ENCODE peak calls at places on chromosomes 6 and 20, in eight cellular contexts. F, Z, C, L, D, E, V and N are unnamed samples.
A peak's percentile ranks its signal among the peaks of the same experiment; 100 is the strongest.

GRCh38 chr6:119581220-119581619 is 231.7 kb upstream of the MAN1A1 start:
- DNase-seq in E (no peak), C (no peak), L (no peak), Z (no peak), D (no peak), F (no peak), V (no peak), N (no peak)

GRCh38 chr6:11067348-11067747 is 23.2 kb upstream of the ELOVL2 start:
- DNase-seq in L (no peak), F (no peak), Z (no peak), C (no peak), V (peak; percentile 53), E (no peak), D (no peak), N (no peak)

GRCh38 chr20:43525016-43525415 is 17.5 kb downstream of the L3MBTL1 start:
- DNase-seq in L (no peak), V (peak; percentile 29), Z (no peak), C (no peak), D (no peak), E (no peak), F (no peak), N (no peak)

GRCh38 chr6:130503146-130503545 is 137.3 kb downstream of the TMEM200A start:
- DNase-seq in Z (no peak), F (peak; percentile 52), V (no peak), L (no peak), E (no peak), C (no peak), D (no peak), N (no peak)

GRCh38 chr20:44017905-44018683 is 103.4 kb downstream of the TOX2 start:
- DNase-seq in L (no peak), V (peak; percentile 37), Z (peak; percentile 86), E (peak; percentile 80), F (peak; percentile 75), D (no peak), C (peak; percentile 92), N (no peak)

GRCh38 chr6:106103728-106104109 is 17.6 kb downstream of the PRDM1 start:
- DNase-seq in E (no peak), V (no peak), C (no peak), Z (no peak), L (no peak), D (no peak), F (no peak), N (no peak)

GRCh38 chr6:28923318-28924102 is at the start of gene TRIM27:
- DNase-seq in Z (peak; percentile 96), E (peak; percentile 95), F (peak; percentile 87), V (peak; percentile 89), L (peak; percentile 94), C (peak; percentile 77), D (peak; percentile 91), N (peak; percentile 90)

GRCh38 chr6:56009620-56010019 is 134.2 kb upstream of the BMP5 start:
- DNase-seq in F (no peak), V (no peak), C (no peak), E (no peak), L (no peak), D (no peak), Z (no peak), N (no peak)

GRCh38 chr6:21137708-21138358 is 455.7 kb upstream of the SOX4 start:
- DNase-seq in E (no peak), L (no peak), F (peak; percentile 37), V (no peak), C (no peak), Z (no peak), D (no peak), N (no peak)

GRCh38 chr20:17609978-17610377 is 40.1 kb downstream of the DSTN start:
- DNase-seq in E (no peak), V (no peak), D (no peak), C (no peak), Z (no peak), F (no peak), L (no peak), N (no peak)

GRCh38 chr6:27517928-27518787 is 45.3 kb upstream of the ZNF184 start:
- DNase-seq in C (no peak), L (no peak), E (no peak), V (no peak), Z (peak; percentile 33), D (no peak), F (no peak), N (no peak)

GRCh38 chr20:6959900-6960312 is 192.4 kb downstream of the BMP2 start:
- DNase-seq in D (no peak), E (no peak), C (no peak), L (no peak), F (no peak), Z (no peak), V (no peak), N (no peak)

GRCh38 chr6:27810768-27811298 is 101.4 kb downstream of the OR2B2 start:
- DNase-seq in E (no peak), V (no peak), D (no peak), F (no peak), C (no peak), Z (no peak), L (no peak), N (no peak)

GRCh38 chr6:133590814-133591213 is 298.1 kb upstream of the TCF21 start:
- DNase-seq in D (no peak), F (no peak), V (no peak), C (peak; percentile 64), Z (no peak), E (no peak), L (no peak), N (no peak)

GRCh38 chr6:144897441-144897921 is 612.3 kb downstream of the UTRN start:
- DNase-seq in E (no peak), F (peak; percentile 43), V (no peak), D (no peak), L (no peak), Z (no peak), C (peak; percentile 62), N (no peak)

GRCh38 chr6:53287336-53288225 is 61.2 kb downstream of the ELOVL5 start:
- DNase-seq in L (peak; percentile 22), V (no peak), D (no peak), F (peak; percentile 62), Z (no peak), C (no peak), E (no peak), N (no peak)

GRCh38 chr6:106417572-106418147 is 57.1 kb downstream of the CRYBG1 start:
- DNase-seq in Z (no peak), L (no peak), V (no peak), F (no peak), D (no peak), C (no peak), E (no peak), N (peak; percentile 8)

GRCh38 chr6:170152111-170152926 is 138.6 kb downstream of the DLL1 start:
- DNase-seq in Z (peak; percentile 41), D (no peak), V (no peak), L (peak; percentile 54), E (peak; percentile 63), C (no peak), F (no peak), N (peak; percentile 30)

GRCh38 chr6:12363651-12364381 is 73.7 kb downstream of the EDN1 start:
- DNase-seq in V (peak; percentile 90), F (no peak), E (no peak), L (no peak), Z (no peak), C (no peak), D (peak; percentile 54), N (no peak)

GRCh38 chr20:59141818-59142581 is 21.6 kb upstream of the ZNF831 start:
- DNase-seq in Z (no peak), C (peak; percentile 60), F (no peak), D (no peak), L (no peak), V (peak; percentile 31), E (peak; percentile 4), N (peak; percentile 38)

GRCh38 chr6:296151-297122 is 4.2 kb downstream of the DUSP22 start:
- DNase-seq in L (no peak), E (no peak), F (peak; percentile 11), V (no peak), D (peak; percentile 68), Z (no peak), C (no peak), N (no peak)
- TF ChIP-seq CTCF in L (no peak), E (no peak), F (no peak), V (no peak), D (no peak), Z (no peak), C (no peak), N (no peak)

DNA sequence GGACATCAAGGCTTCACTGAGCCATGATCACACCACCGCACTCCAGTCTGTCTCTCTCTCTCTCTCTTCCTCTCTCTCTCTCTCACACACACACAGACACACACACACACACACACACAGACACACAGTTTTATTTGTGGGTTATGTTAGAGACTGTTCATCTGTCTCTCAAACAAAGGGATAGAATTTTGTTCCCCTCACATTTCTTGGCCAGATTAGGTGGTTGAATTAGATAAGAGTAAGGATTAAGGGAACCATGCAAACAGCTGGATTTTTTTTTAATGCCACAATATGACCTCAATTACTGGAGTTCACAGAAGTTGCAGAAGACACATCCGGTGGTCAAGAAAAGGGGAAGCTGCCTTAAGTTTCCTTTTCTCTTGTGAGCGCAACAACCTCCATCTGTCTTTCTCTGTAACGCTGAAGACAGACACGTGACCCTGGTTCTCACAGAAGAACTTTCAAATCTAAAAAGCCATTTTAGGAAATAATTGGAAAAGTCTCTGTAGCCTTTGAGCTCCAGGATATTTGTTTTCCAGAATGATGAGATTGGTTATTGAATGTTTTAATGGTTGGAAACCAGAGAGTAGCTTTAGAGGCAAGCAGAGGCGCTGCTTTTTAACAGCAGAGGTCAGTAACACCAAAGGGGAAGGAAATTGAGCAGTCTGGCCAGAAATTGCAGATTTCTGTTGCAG is 33.0 kb upstream of the LGSN start:
- DNase-seq in Z (no peak), E (no peak), D (peak; percentile 60), F (peak; percentile 74), L (no peak), C (peak; percentile 30), V (peak; percentile 50), N (peak; percentile 15)
- TF ChIP-seq CTCF in Z (peak; percentile 38), E (no peak), D (peak; percentile 67), F (peak; percentile 76), L (no peak), C (peak; percentile 80), V (peak; percentile 44), N (no peak)

GRCh38 chr6:3977875-3978711 is 100.8 kb downstream of the FAM217A start:
- DNase-seq in D (peak; percentile 32), F (peak; percentile 92), V (peak; percentile 64), L (no peak), E (no peak), C (peak; percentile 17), Z (no peak), N (peak; percentile 22)
- TF ChIP-seq CTCF in D (peak; percentile 53), F (peak; percentile 74), V (peak; percentile 51), L (peak; percentile 53), E (peak; percentile 61), C (no peak), Z (peak; percentile 58), N (peak; percentile 46)

DNA sequence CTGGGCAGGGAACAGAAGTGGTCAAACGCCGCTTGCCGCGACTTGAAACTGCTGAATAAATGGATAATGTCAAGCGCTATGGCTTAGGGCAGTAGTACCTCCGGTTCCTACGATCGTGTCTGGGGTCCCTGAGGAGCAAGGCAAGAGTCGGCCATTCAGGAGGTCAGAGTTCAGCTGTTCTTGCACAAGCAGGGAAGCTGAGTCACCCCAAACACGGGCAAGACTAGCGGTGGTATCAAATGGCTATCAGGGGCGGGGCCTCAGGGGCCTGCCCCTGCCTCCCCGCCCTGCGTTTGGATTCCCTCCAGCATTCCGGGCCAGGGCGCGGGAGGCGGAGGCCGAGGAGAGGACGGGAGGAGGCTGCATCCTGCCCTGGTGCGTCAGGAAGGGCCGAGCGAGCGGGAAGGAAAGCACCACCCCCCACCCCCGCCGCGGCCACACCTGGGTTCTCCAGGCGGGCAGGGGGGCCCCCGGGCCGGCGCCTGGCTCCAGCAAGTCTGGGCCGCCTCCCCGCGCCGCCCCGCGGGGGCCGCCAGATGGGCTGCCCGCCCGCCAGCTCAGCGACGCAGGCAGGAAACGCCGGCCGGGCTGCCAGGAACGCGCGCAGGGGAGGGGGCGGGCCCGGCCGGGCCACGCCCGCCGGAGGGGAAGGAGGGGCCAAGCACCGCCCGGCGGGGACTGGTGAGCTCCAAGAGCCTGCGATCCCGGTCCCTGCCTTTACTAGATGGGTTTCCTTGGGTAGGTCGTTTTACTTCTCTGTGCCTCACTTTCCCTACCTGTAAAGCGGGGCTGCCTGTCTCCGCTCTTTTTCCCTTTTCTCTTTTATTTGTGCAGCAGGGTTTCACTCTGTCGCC is 32.2 kb upstream of the ID1 start:
- DNase-seq in Z (peak; percentile 97), V (peak; percentile 100), L (peak; percentile 99), F (peak; percentile 99), E (peak; percentile 99), C (peak; percentile 99), D (peak; percentile 97), N (peak; percentile 96)
- TF ChIP-seq CTCF in Z (no peak), V (peak; percentile 16), L (peak; percentile 28), F (no peak), E (no peak), C (no peak), D (no peak), N (no peak)